ENCODE peak calls at places on chromosomes 12 and 14, in five cellular contexts. One of them, this sample, is unnamed.

GRCh38 chr12:27525373-27525772 is 1.4 kb downstream of the PPFIBP1 start:
- DNase-seq in heart left ventricle: no peak
- DNase-seq in tibial artery: no peak
- DNase-seq in neural progenitor cell: peak; percentile 38
- DNase-seq in tibial nerve: no peak
- DNase-seq in this sample: no peak

GRCh38 chr14:53929871-53930685 is 26.5 kb downstream of the BMP4 start:
- DNase-seq in tibial nerve: no peak
- DNase-seq in neural progenitor cell: peak; percentile 62
- DNase-seq in heart left ventricle: no peak
- DNase-seq in tibial artery: no peak
- DNase-seq in this sample: no peak

GRCh38 chr12:68361953-68362352 is 29.8 kb upstream of the MDM1 start:
- DNase-seq in neural progenitor cell: no peak
- DNase-seq in heart left ventricle: no peak
- DNase-seq in tibial artery: no peak
- DNase-seq in tibial nerve: no peak
- DNase-seq in this sample: no peak

GRCh38 chr12:67592228-67593011 is 56.1 kb upstream of the DYRK2 start:
- DNase-seq in tibial artery: no peak
- DNase-seq in heart left ventricle: no peak
- DNase-seq in tibial nerve: no peak
- DNase-seq in neural progenitor cell: no peak
- DNase-seq in this sample: peak; percentile 79

GRCh38 chr14:24690492-24690891 is 56.5 kb upstream of the GZMB start:
- DNase-seq in tibial artery: no peak
- DNase-seq in heart left ventricle: no peak
- DNase-seq in neural progenitor cell: peak; percentile 44
- DNase-seq in tibial nerve: no peak
- DNase-seq in this sample: no peak

GRCh38 chr12:6222009-6222702 is 22.0 kb downstream of the CD9 start:
- DNase-seq in heart left ventricle: peak; percentile 40
- DNase-seq in neural progenitor cell: peak; percentile 67
- DNase-seq in tibial artery: no peak
- DNase-seq in tibial nerve: no peak
- DNase-seq in this sample: no peak

GRCh38 chr14:58703149-58703509 is 65.4 kb downstream of the DACT1 start:
- DNase-seq in tibial nerve: no peak
- DNase-seq in tibial artery: no peak
- DNase-seq in heart left ventricle: no peak
- DNase-seq in neural progenitor cell: no peak
- DNase-seq in this sample: no peak

GRCh38 chr12:122126342-122126635 is 47.7 kb downstream of the IL31 start:
- DNase-seq in tibial nerve: no peak
- DNase-seq in neural progenitor cell: no peak
- DNase-seq in tibial artery: no peak
- DNase-seq in heart left ventricle: peak; percentile 20
- DNase-seq in this sample: no peak

GRCh38 chr14:51460051-51460450 is 191.7 kb upstream of the FRMD6 start:
- DNase-seq in neural progenitor cell: no peak
- DNase-seq in heart left ventricle: no peak
- DNase-seq in tibial artery: no peak
- DNase-seq in tibial nerve: no peak
- DNase-seq in this sample: no peak

GRCh38 chr12:26940820-26941219 is 2.5 kb downstream of the FGFR1OP2 start:
- DNase-seq in tibial nerve: no peak
- DNase-seq in heart left ventricle: no peak
- DNase-seq in tibial artery: no peak
- DNase-seq in neural progenitor cell: no peak
- DNase-seq in this sample: no peak

GRCh38 chr14:54338696-54339317 is 58.0 kb upstream of the CDKN3 start:
- DNase-seq in tibial artery: no peak
- DNase-seq in heart left ventricle: no peak
- DNase-seq in tibial nerve: no peak
- DNase-seq in neural progenitor cell: peak; percentile 63
- DNase-seq in this sample: no peak

GRCh38 chr14:79466938-79467527 is 744.3 kb downstream of the DIO2 start:
- DNase-seq in tibial nerve: no peak
- DNase-seq in neural progenitor cell: no peak
- DNase-seq in heart left ventricle: no peak
- DNase-seq in tibial artery: no peak
- DNase-seq in this sample: no peak

GRCh38 chr14:49586673-49587460 is 687 bp upstream of the RPS29 start:
- DNase-seq in tibial artery: no peak
- DNase-seq in heart left ventricle: no peak
- DNase-seq in neural progenitor cell: peak; percentile 57
- DNase-seq in tibial nerve: no peak
- DNase-seq in this sample: peak; percentile 76

GRCh38 chr12:4225571-4225970 is 48.0 kb upstream of the CCND2 start:
- DNase-seq in tibial nerve: no peak
- DNase-seq in heart left ventricle: no peak
- DNase-seq in neural progenitor cell: no peak
- DNase-seq in tibial artery: no peak
- DNase-seq in this sample: no peak

GRCh38 chr12:104684884-104685283 is 228.1 kb downstream of the CHST11 start:
- DNase-seq in tibial nerve: no peak
- DNase-seq in neural progenitor cell: no peak
- DNase-seq in tibial artery: no peak
- DNase-seq in heart left ventricle: no peak
- DNase-seq in this sample: peak; percentile 82

GRCh38 chr14:20580242-20580641 is 7.6 kb downstream of the RNASE11 start:
- DNase-seq in neural progenitor cell: no peak
- DNase-seq in heart left ventricle: no peak
- DNase-seq in tibial artery: no peak
- DNase-seq in tibial nerve: no peak
- DNase-seq in this sample: no peak

GRCh38 chr12:109157986-109158385 is 41.6 kb downstream of the ACACB start:
- DNase-seq in tibial nerve: no peak
- DNase-seq in neural progenitor cell: no peak
- DNase-seq in tibial artery: no peak
- DNase-seq in heart left ventricle: no peak
- DNase-seq in this sample: no peak

GRCh38 chr14:89378119-89378518 is 38.9 kb downstream of the FOXN3 start:
- DNase-seq in tibial artery: no peak
- DNase-seq in tibial nerve: no peak
- DNase-seq in heart left ventricle: no peak
- DNase-seq in neural progenitor cell: no peak
- DNase-seq in this sample: no peak

GRCh38 chr12:117972341-117972740 is 3.6 kb upstream of the KSR2 start:
- DNase-seq in neural progenitor cell: no peak
- DNase-seq in tibial nerve: no peak
- DNase-seq in tibial artery: no peak
- DNase-seq in heart left ventricle: no peak
- DNase-seq in this sample: no peak

GRCh38 chr12:28937196-28937595 is 211.9 kb upstream of the FAR2 start:
- DNase-seq in heart left ventricle: no peak
- DNase-seq in tibial artery: no peak
- DNase-seq in neural progenitor cell: no peak
- DNase-seq in tibial nerve: no peak
- DNase-seq in this sample: no peak

GRCh38 chr14:92709340-92710000 is 39.0 kb downstream of the LGMN start:
- DNase-seq in heart left ventricle: no peak
- DNase-seq in tibial nerve: no peak
- DNase-seq in tibial artery: no peak
- DNase-seq in neural progenitor cell: no peak
- DNase-seq in this sample: no peak

GRCh38 chr14:55200646-55201045 is 9.3 kb upstream of the DLGAP5 start:
- DNase-seq in neural progenitor cell: no peak
- DNase-seq in heart left ventricle: no peak
- DNase-seq in tibial nerve: no peak
- DNase-seq in tibial artery: no peak
- DNase-seq in this sample: no peak

GRCh38 chr14:29584992-29585391 is 342.7 kb downstream of the PRKD1 start:
- DNase-seq in tibial nerve: no peak
- DNase-seq in tibial artery: peak; percentile 74
- DNase-seq in neural progenitor cell: peak; percentile 58
- DNase-seq in heart left ventricle: peak; percentile 55
- DNase-seq in this sample: peak; percentile 70

GRCh38 chr12:18861287-18861858 is 123.5 kb downstream of the CAPZA3 start:
- DNase-seq in tibial nerve: no peak
- DNase-seq in heart left ventricle: no peak
- DNase-seq in neural progenitor cell: no peak
- DNase-seq in tibial artery: no peak
- DNase-seq in this sample: no peak

GRCh38 chr12:26633591-26634210 is 199.3 kb downstream of the ITPR2 start:
- DNase-seq in neural progenitor cell: no peak
- DNase-seq in tibial artery: no peak
- DNase-seq in tibial nerve: no peak
- DNase-seq in heart left ventricle: no peak
- DNase-seq in this sample: peak; percentile 69

GRCh38 chr14:94050231-94050880 is 24.2 kb downstream of the OTUB2 start:
- DNase-seq in neural progenitor cell: no peak
- DNase-seq in heart left ventricle: no peak
- DNase-seq in tibial nerve: no peak
- DNase-seq in tibial artery: peak; percentile 63
- DNase-seq in this sample: no peak

GRCh38 chr12:120959111-120959878 is 19.0 kb upstream of the HNF1A start:
- DNase-seq in heart left ventricle: no peak
- DNase-seq in tibial artery: no peak
- DNase-seq in neural progenitor cell: no peak
- DNase-seq in tibial nerve: no peak
- DNase-seq in this sample: no peak

GRCh38 chr12:7907009-7907408 is 29.0 kb downstream of the SLC2A3 start:
- DNase-seq in heart left ventricle: no peak
- DNase-seq in tibial nerve: no peak
- DNase-seq in tibial artery: no peak
- DNase-seq in neural progenitor cell: peak; percentile 51
- DNase-seq in this sample: peak; percentile 9

GRCh38 chr14:54356172-54356571 is 40.6 kb upstream of the CDKN3 start:
- DNase-seq in heart left ventricle: no peak
- DNase-seq in neural progenitor cell: no peak
- DNase-seq in tibial artery: no peak
- DNase-seq in tibial nerve: no peak
- DNase-seq in this sample: no peak

GRCh38 chr14:72758420-72758819 is 135.5 kb downstream of the DPF3 start:
- DNase-seq in neural progenitor cell: no peak
- DNase-seq in tibial nerve: no peak
- DNase-seq in heart left ventricle: no peak
- DNase-seq in tibial artery: no peak
- DNase-seq in this sample: no peak

GRCh38 chr12:66648336-66648735 is 30.5 kb downstream of the GRIP1 start:
- DNase-seq in heart left ventricle: no peak
- DNase-seq in neural progenitor cell: no peak
- DNase-seq in tibial nerve: no peak
- DNase-seq in tibial artery: no peak
- DNase-seq in this sample: peak; percentile 24

GRCh38 chr14:28375295-28375694 is 391.3 kb upstream of the FOXG1 start:
- DNase-seq in tibial artery: no peak
- DNase-seq in tibial nerve: no peak
- DNase-seq in neural progenitor cell: peak; percentile 56
- DNase-seq in heart left ventricle: no peak
- DNase-seq in this sample: peak; percentile 23

DNA sequence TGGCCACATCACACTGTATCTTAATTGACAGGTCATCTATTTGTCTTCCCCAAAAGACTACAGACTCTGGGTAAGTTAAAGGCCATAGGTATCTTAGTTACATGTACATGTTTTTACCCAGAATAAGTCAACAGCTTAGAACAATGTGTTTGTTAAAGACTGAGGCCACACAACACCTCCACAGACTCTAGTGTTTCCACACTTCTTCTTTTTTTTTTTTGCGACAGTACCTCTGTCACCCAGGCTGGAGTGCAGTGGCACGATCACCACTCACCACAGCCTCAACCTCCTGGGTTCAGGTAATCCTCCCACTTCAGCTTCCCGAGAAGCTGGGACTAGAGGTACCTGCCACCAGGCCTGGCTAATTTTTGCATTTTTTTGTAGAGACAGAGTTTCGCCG is 1.3 kb downstream of the GPN3 start:
- DNase-seq in heart left ventricle: no peak
- DNase-seq in tibial nerve: no peak
- DNase-seq in tibial artery: no peak
- DNase-seq in neural progenitor cell: no peak
- DNase-seq in this sample: no peak
- H3K4me3 ChIP-seq in heart left ventricle: no peak overlapping the region
- H3K4me3 ChIP-seq in tibial nerve: no peak overlapping the region
- H3K4me3 ChIP-seq in tibial artery: peak overlapping the region; percentile 66
- H3K4me3 ChIP-seq in neural progenitor cell: peak overlapping the region; percentile 96
- H3K4me3 ChIP-seq in this sample: no peak overlapping the region

GRCh38 chr14:73851567-73852382 is at the start of gene PTGR2:
- DNase-seq in tibial nerve: peak; percentile 94
- DNase-seq in heart left ventricle: peak; percentile 97
- DNase-seq in neural progenitor cell: peak; percentile 99
- DNase-seq in tibial artery: peak; percentile 97
- DNase-seq in this sample: peak; percentile 92
- TF ChIP-seq CTCF in tibial nerve: no peak
- TF ChIP-seq CTCF in heart left ventricle: no peak
- TF ChIP-seq CTCF in neural progenitor cell: peak; percentile 6
- TF ChIP-seq CTCF in tibial artery: peak; percentile 39
- TF ChIP-seq CTCF in this sample: no peak

GRCh38 chr12:88578821-88579518 is 1.3 kb downstream of the KITLG start:
- DNase-seq in neural progenitor cell: peak; percentile 64
- DNase-seq in tibial artery: no peak
- DNase-seq in heart left ventricle: no peak
- DNase-seq in tibial nerve: no peak
- DNase-seq in this sample: no peak
- H3K4me3 ChIP-seq in neural progenitor cell: peak overlapping the region; percentile 57
- H3K4me3 ChIP-seq in tibial artery: peak overlapping the region; percentile 58
- H3K4me3 ChIP-seq in heart left ventricle: peak overlapping the region; percentile 66
- H3K4me3 ChIP-seq in tibial nerve: peak overlapping the region; percentile 62
- H3K4me3 ChIP-seq in this sample: peak overlapping the region; percentile 93

DNA sequence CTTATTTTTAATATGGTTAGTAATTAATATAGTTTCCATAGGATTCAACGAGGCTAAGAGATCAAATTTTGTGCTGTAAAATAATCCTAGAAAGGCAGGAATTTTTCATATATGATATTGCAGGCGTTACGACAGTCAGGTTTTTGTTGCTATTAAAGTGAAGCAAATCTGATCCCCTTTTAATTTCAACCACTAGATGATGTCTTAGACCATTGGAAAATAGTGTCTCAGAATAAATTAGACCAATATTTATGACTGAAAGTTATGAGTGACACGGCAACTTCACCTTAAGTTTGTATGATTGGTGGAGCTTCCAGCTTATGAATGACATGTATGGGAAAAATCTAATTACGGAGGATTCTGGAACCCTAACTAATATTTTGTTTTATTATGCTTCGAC is 2.5 kb downstream of the TPH2 start:
- DNase-seq in heart left ventricle: no peak
- DNase-seq in tibial nerve: no peak
- DNase-seq in tibial artery: no peak
- DNase-seq in neural progenitor cell: no peak
- DNase-seq in this sample: no peak
- TF ChIP-seq CTCF in heart left ventricle: no peak
- TF ChIP-seq CTCF in tibial nerve: no peak
- TF ChIP-seq CTCF in tibial artery: no peak
- TF ChIP-seq CTCF in neural progenitor cell: no peak
- TF ChIP-seq CTCF in this sample: no peak

GRCh38 chr12:100794441-100795192 is at the start of gene ANO4:
- DNase-seq in heart left ventricle: peak; percentile 45
- DNase-seq in neural progenitor cell: peak; percentile 39
- DNase-seq in tibial artery: no peak
- DNase-seq in tibial nerve: no peak
- DNase-seq in this sample: no peak
- H3K4me3 ChIP-seq in heart left ventricle: peak within 1 kb of the TSS; percentile 16
- H3K4me3 ChIP-seq in neural progenitor cell: peak within 1 kb of the TSS; percentile 27
- H3K4me3 ChIP-seq in tibial artery: peak within 1 kb of the TSS; percentile 6
- H3K4me3 ChIP-seq in tibial nerve: no peak within 1 kb of the TSS
- H3K4me3 ChIP-seq in this sample: peak within 1 kb of the TSS; percentile 27

GRCh38 chr14:68816943-68817430 is 24.1 kb upstream of the ZFP36L1 start:
- DNase-seq in tibial nerve: no peak
- DNase-seq in heart left ventricle: no peak
- DNase-seq in tibial artery: no peak
- DNase-seq in neural progenitor cell: no peak
- DNase-seq in this sample: no peak
- TF ChIP-seq CTCF in tibial nerve: no peak
- TF ChIP-seq CTCF in heart left ventricle: no peak
- TF ChIP-seq CTCF in tibial artery: no peak
- TF ChIP-seq CTCF in neural progenitor cell: no peak
- TF ChIP-seq CTCF in this sample: no peak

This sample was measured in astrocyte of the cerebellum.